ENCODE peak calls at places on chromosomes 13 and 19, in four cellular contexts. X, Q, N and T are unnamed samples.

GRCh38 chr13:108621421-108621820 is 8.0 kb upstream of the MYO16 start:
- DNase-seq in X (no peak), Q (no peak), N (no peak), T (no peak)

GRCh38 chr13:60402022-60402421 is 5.0 kb downstream of the TDRD3 start:
- DNase-seq in X (no peak), Q (no peak), N (no peak), T (no peak)

GRCh38 chr19:46201413-46202310 is 27.9 kb upstream of the IGFL1 start:
- DNase-seq in X (no peak), Q (no peak), N (no peak), T (no peak)

GRCh38 chr19:43777163-43777700 is 3.5 kb downstream of the KCNN4 start:
- DNase-seq in X (no peak), Q (peak; percentile 79), N (no peak), T (no peak)

GRCh38 chr19:30225615-30226463 is 146.3 kb upstream of the ZNF536 start:
- DNase-seq in X (no peak), Q (no peak), N (no peak), T (peak; percentile 37)

GRCh38 chr19:40616941-40617340 is 15.8 kb downstream of the LTBP4 start:
- DNase-seq in X (no peak), Q (no peak), N (no peak), T (no peak)

GRCh38 chr19:45160870-45161714 is at the start of gene NKPD1:
- DNase-seq in X (no peak), Q (no peak), N (no peak), T (no peak)

GRCh38 chr19:5083547-5083965 is 114.6 kb downstream of the KDM4B start:
- DNase-seq in X (no peak), Q (no peak), N (no peak), T (no peak)

GRCh38 chr13:56670563-56670962 is 470.2 kb upstream of the PRR20A start:
- DNase-seq in X (no peak), Q (no peak), N (no peak), T (no peak)

GRCh38 chr13:27504126-27504525 is 53.8 kb upstream of the MTIF3 start:
- DNase-seq in X (no peak), Q (no peak), N (no peak), T (no peak)

GRCh38 chr13:112441779-112442310 is 65.7 kb downstream of the SPACA7 start:
- DNase-seq in X (no peak), Q (no peak), N (no peak), T (no peak)

GRCh38 chr13:42660367-42660965 is 86.5 kb downstream of the TNFSF11 start:
- DNase-seq in X (no peak), Q (no peak), N (no peak), T (no peak)

GRCh38 chr19:14475251-14476073 is at the start of gene PTGER1:
- DNase-seq in X (no peak), Q (peak; percentile 79), N (no peak), T (no peak)

GRCh38 chr13:50116430-50116973 is 101.3 kb downstream of the KCNRG start:
- DNase-seq in X (no peak), Q (no peak), N (no peak), T (no peak)

GRCh38 chr19:54739587-54740497 is 1.5 kb downstream of the KIR2DL3 start:
- DNase-seq in X (no peak), Q (no peak), N (no peak), T (no peak)

GRCh38 chr13:65378943-65379519 is 1851.1 kb downstream of the PCDH9 start:
- DNase-seq in X (no peak), Q (no peak), N (no peak), T (peak; percentile 49)

GRCh38 chr13:40483601-40484000 is 182.8 kb downstream of the FOXO1 start:
- DNase-seq in X (no peak), Q (no peak), N (no peak), T (no peak)

GRCh38 chr13:98529171-98529570 is 47.7 kb downstream of the STK24 start:
- DNase-seq in X (no peak), Q (no peak), N (no peak), T (no peak)

GRCh38 chr13:98775844-98776598 is 23.5 kb upstream of the SLC15A1 start:
- DNase-seq in X (no peak), Q (peak; percentile 30), N (peak; percentile 87), T (no peak)

GRCh38 chr19:13153627-13154240 is 3.5 kb downstream of the IER2 start:
- DNase-seq in X (no peak), Q (peak; percentile 35), N (no peak), T (no peak)

DNA sequence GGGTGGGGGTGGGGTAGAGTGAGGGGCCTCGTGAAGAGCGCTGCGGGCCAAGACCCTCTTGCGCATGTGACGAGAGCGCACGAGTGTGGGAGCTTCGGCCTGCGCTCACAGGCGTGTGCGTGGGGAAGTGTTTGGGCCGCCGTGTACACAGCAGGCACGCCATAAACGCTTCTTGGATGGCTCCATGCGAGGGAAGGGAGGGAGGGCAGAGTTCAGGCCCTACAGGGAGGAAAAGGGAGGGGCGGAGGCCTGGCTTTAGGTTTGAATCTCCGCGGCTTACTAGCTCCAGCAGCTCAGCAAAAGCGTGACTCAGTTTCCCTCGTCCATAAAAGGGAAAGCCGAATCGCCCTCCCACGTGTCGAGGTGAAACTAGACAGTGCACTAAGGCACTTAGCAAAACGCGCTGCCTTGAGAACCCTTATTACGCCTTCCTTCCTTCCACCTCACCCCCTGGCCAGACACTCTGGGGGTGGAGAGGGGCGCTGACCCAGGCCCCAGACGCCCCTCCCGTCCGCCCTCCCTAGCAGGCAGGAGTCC is 12.5 kb downstream of the GADD45B start:
- DNase-seq in X (no peak), Q (no peak), N (no peak), T (no peak)
- TF ChIP-seq FOXM1 in X (no peak), Q (no peak), N (no peak), T (no peak)

GRCh38 chr19:17893766-17894165 is 22.0 kb downstream of the SLC5A5 start:
- DNase-seq in X (no peak), Q (peak; percentile 49), N (no peak), T (no peak)

GRCh38 chr19:17888260-17888659 is 16.5 kb downstream of the SLC5A5 start:
- DNase-seq in X (no peak), Q (no peak), N (no peak), T (no peak)

GRCh38 chr19:17883627-17884413 is 12.1 kb downstream of the SLC5A5 start:
- DNase-seq in X (no peak), Q (peak; percentile 91), N (no peak), T (peak; percentile 69)

GRCh38 chr19:17886515-17886914 is 14.8 kb downstream of the SLC5A5 start:
- DNase-seq in X (peak; percentile 23), Q (no peak), N (no peak), T (no peak)

DNA sequence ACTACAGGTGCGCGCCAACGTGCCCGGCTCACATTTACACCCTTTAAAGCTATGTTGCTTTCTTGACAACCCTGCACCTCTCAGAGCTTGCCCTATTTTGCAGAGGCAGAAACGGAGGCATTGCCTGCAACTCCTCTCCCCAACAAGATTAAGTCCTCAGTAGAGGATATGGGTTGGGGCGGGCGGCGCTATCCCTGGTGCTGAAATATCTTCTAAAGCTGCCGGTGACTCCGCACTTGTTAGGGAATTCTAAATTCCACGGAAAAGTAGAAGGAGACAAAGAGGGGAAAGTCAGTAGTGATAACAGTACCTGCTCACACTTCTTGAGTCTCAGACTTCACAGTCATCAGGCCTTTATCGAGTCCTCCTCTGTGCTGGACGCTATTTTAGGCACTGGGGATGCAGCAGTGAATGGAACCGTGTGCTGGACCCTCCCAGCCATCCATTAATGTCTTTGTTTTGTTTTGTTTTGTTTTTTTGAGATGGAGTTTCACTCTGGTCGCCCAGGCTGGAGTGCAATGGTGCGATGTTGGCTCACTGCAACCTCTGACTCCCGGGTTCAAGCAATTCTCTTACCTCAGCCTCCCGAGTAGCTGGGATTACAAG is 18.0 kb downstream of the SLC5A5 start:
- DNase-seq in X (no peak), Q (peak; percentile 66), N (peak; percentile 32), T (peak; percentile 62)
- TF ChIP-seq FOXK2 in X (no peak), Q (no peak), N (no peak), T (no peak)

DNA sequence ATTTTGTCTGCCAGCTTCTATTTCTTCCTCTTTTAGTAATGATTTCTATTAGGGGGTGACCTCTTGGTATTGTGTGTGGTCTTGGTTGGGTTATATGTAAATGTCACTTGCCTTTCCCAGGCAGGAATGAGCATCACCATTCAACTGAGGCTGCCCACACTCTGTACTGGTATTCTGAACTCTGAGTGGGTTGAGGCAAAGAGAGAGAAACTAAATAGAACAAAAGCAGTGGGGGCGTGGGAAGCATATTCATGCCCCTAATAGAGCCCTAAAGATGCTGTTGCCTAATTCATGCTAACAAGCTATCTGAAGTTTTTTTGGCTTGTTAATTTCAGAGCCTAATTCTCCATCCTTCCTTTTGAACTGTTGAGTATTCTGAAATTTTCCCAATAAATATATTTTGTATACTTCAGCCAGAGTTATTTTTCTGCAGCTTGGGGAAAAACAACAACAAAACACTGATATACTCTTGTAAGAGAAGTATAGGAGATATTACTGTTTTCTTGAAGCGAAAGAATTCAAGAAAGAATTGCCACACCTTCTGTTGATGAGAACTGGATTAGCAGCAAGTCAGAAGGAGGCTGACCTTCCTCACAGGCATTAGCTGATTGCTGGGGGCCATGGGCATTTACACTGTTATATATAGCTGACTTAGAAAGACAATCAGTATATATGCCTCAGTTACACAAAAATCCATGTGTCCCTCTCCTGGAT is 315.8 kb upstream of the KLF12 start:
- DNase-seq in X (no peak), Q (no peak), N (no peak), T (no peak)
- TF ChIP-seq FOXM1 in X (no peak), Q (no peak), N (no peak), T (no peak)

DNA sequence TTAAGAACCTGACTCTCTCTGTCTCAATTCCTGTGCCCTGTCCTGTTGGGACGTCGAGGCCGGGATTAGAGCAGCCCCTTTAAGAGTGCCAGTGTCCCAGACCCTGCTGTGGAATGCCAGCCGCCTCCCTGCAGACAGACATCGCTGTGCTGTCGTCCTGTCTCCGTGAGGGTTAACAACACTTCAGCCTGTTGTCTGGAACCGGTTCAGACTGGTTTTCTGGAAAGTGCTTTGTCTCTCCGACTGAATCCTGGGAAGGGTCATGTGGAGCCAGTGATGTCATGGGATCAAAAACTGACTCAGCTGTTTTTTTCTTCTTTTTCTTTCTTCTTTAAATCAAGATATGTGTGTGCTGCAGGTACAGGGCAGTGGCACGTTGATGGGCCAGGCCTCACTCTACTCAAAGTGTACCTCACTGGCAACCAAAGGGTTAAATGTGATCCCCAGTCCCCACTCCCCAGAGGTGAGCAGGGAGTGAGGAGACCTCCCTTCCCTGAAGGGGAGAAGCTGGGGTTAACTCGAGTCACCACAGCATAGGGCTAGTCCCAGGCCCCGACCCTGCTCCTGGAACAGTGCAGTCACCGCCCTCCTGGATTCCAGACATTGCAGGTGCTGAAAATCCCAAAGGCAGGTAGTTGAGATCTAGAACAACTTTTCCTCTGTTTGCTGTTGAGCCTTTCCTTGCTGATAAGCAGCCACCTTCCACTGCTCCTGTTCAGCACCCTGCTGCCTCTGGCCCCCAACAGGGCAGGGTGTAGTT is 50.8 kb downstream of the TSSK6 start:
- DNase-seq in X (no peak), Q (no peak), N (no peak), T (no peak)
- TF ChIP-seq FOXK2 in X (no peak), Q (no peak), N (no peak), T (no peak)

GRCh38 chr19:48490980-48491792 is 20.4 kb downstream of the LMTK3 start:
- DNase-seq in X (no peak), Q (peak; percentile 96), N (no peak), T (peak; percentile 82)
- TF ChIP-seq FOXM1 in X (no peak), Q (no peak), N (no peak), T (no peak)

GRCh38 chr13:106129273-106129672 is 406.2 kb downstream of the EFNB2 start:
- DNase-seq in X (no peak), Q (no peak), N (no peak), T (no peak)
- TF ChIP-seq FOXK2 in X (no peak), Q (no peak), N (no peak), T (no peak)